ENCODE peak calls at places on chromosome 18, in four cellular contexts. E is skeletal muscle cell, T is RWPE1, U is Kasumi-1. Q is an unnamed sample.

GRCh38 chr18:26121476-26121875 is 12.2 kb upstream of the PSMA8 start:
- DNase-seq in E (no peak), T (no peak), U (no peak), Q (no peak)

GRCh38 chr18:77529492-77529891 is 279.8 kb downstream of the GALR1 start:
- DNase-seq in E (no peak), T (no peak), U (no peak), Q (no peak)

GRCh38 chr18:2847341-2848144 is 737 bp downstream of the EMILIN2 start:
- DNase-seq in E (no peak), T (no peak), U (no peak), Q (peak)

GRCh38 chr18:59005266-59005665 is 134.4 kb upstream of the SEC11C start:
- DNase-seq in E (peak), T (no peak), U (no peak), Q (peak)

GRCh38 chr18:10134204-10134603 is 220.4 kb downstream of the VAPA start:
- DNase-seq in E (no peak), T (no peak), U (no peak), Q (no peak)

GRCh38 chr18:43886341-43886740 is 609.1 kb upstream of the SYT4 start:
- DNase-seq in E (no peak), T (no peak), U (no peak), Q (no peak)

GRCh38 chr18:36095936-36096519 is 28.7 kb upstream of the RPRD1A start:
- DNase-seq in E (peak), T (peak), U (peak), Q (peak)

GRCh38 chr18:42030586-42031182 is 75.7 kb downstream of the PIK3C3 start:
- DNase-seq in E (no peak), T (peak), U (peak), Q (peak)

GRCh38 chr18:5398269-5398668 is 102.7 kb upstream of the ZBTB14 start:
- DNase-seq in E (no peak), T (no peak), U (no peak), Q (no peak)

GRCh38 chr18:58844871-58845270 is 19.8 kb upstream of the ZNF532 start:
- DNase-seq in E (no peak), T (no peak), U (no peak), Q (no peak)

GRCh38 chr18:33372442-33372841 is 68.1 kb downstream of the CCDC178 start:
- DNase-seq in E (no peak), T (no peak), U (peak), Q (peak)

GRCh38 chr18:55763298-55763697 is 175.3 kb upstream of the TCF4 start:
- DNase-seq in E (peak), T (no peak), U (no peak), Q (no peak)

GRCh38 chr18:2302628-2303516 is 268.4 kb downstream of the METTL4 start:
- DNase-seq in E (peak), T (peak), U (no peak), Q (peak)

GRCh38 chr18:79872852-79873444 is 75.2 kb downstream of the KCNG2 start:
- DNase-seq in E (no peak), T (no peak), U (peak), Q (no peak)

GRCh38 chr18:76348267-76349066 is 146.6 kb downstream of the ZNF516 start:
- DNase-seq in E (no peak), T (no peak), U (no peak), Q (peak)

GRCh38 chr18:78213365-78213994 is 766.1 kb upstream of the SALL3 start:
- DNase-seq in E (no peak), T (no peak), U (no peak), Q (no peak)

GRCh38 chr18:50075772-50076171 is 119.2 kb downstream of the MYO5B start:
- DNase-seq in E (no peak), T (no peak), U (no peak), Q (no peak)

GRCh38 chr18:31977270-31977872 is 34.4 kb upstream of the TRAPPC8 start:
- DNase-seq in E (peak), T (no peak), U (peak), Q (peak)

GRCh38 chr18:70555046-70555445 is 266.2 kb downstream of the SOCS6 start:
- DNase-seq in E (no peak), T (no peak), U (no peak), Q (no peak)

GRCh38 chr18:32049393-32050161 is 31.0 kb downstream of the RNF125 start:
- DNase-seq in E (no peak), T (no peak), U (peak), Q (no peak)

GRCh38 chr18:36468161-36468560 is 170.6 kb downstream of the FHOD3 start:
- DNase-seq in E (no peak), T (no peak), U (no peak), Q (no peak)

GRCh38 chr18:11909597-11910026 is 1.5 kb upstream of the MPPE1 start:
- DNase-seq in E (no peak), T (peak), U (no peak), Q (no peak)

GRCh38 chr18:3119401-3120323 is 100.1 kb downstream of the MYOM1 start:
- DNase-seq in E (no peak), T (peak), U (no peak), Q (no peak)

GRCh38 chr18:34866739-34867138 is 156.6 kb downstream of the DTNA start:
- DNase-seq in E (no peak), T (no peak), U (peak), Q (no peak)

GRCh38 chr18:36297419-36298112 is at the start of gene FHOD3:
- DNase-seq in E (no peak), T (peak), U (no peak), Q (peak)

GRCh38 chr18:44609210-44609941 is 71.3 kb upstream of the SETBP1 start:
- DNase-seq in E (no peak), T (no peak), U (no peak), Q (peak)

GRCh38 chr18:42033137-42033810 is 78.2 kb downstream of the PIK3C3 start:
- DNase-seq in E (no peak), T (no peak), U (no peak), Q (no peak)

GRCh38 chr18:24992491-24992890 is 359.5 kb downstream of the ZNF521 start:
- DNase-seq in E (no peak), T (no peak), U (no peak), Q (no peak)

GRCh38 chr18:34544930-34545329 is 165.2 kb upstream of the DTNA start:
- DNase-seq in E (no peak), T (no peak), U (no peak), Q (no peak)

GRCh38 chr18:23032030-23032582 is 99.0 kb downstream of the RBBP8 start:
- DNase-seq in E (peak), T (peak), U (no peak), Q (no peak)

GRCh38 chr18:28682912-28683311 is 506.0 kb upstream of the CDH2 start:
- DNase-seq in E (no peak), T (no peak), U (no peak), Q (no peak)

GRCh38 chr18:50432915-50433314 is 58.1 kb downstream of the SKA1 start:
- DNase-seq in E (no peak), T (no peak), U (no peak), Q (no peak)

GRCh38 chr18:28365406-28365805 is 188.5 kb upstream of the CDH2 start:
- DNase-seq in E (peak), T (peak), U (no peak), Q (no peak)

GRCh38 chr18:62524443-62525200 is 1.8 kb downstream of the ZCCHC2 start:
- DNase-seq in E (no peak), T (no peak), U (peak), Q (peak)

GRCh38 chr18:62979172-62979571 is 263.8 kb downstream of the PHLPP1 start:
- DNase-seq in E (peak), T (peak), U (peak), Q (no peak)

GRCh38 chr18:76823574-76823973 is 1.2 kb downstream of the ZNF236 start:
- DNase-seq in E (no peak), T (no peak), U (peak), Q (peak)

GRCh38 chr18:46152808-46153617 is 48.8 kb downstream of the HAUS1 start:
- DNase-seq in E (no peak), T (peak), U (no peak), Q (peak)

GRCh38 chr18:74414951-74415515 is 42.1 kb downstream of the DIPK1C start:
- DNase-seq in E (no peak), T (no peak), U (no peak), Q (peak)

GRCh38 chr18:25830787-25831186 is 259.6 kb downstream of the SS18 start:
- DNase-seq in E (peak), T (no peak), U (no peak), Q (no peak)

GRCh38 chr18:35933982-35934381 is 38.5 kb upstream of the RMP24 start:
- DNase-seq in E (no peak), T (peak), U (no peak), Q (no peak)